ENCODE peak calls at places on chromosomes 11 and 22, in eight cellular contexts. A is lower leg skin, F is ovary, Z is A549, B is lower lobe of right lung, I is esophagus muscularis mucosa, M is endothelial cell of umbilical vein, R is choroid plexus epithelial cell. D is an unnamed sample.
A peak's percentile ranks its signal among the peaks of the same experiment; 100 is the strongest.

GRCh38 chr22:25763239-25763777 is 21.3 kb downstream of the MYO18B start:
- DNase-seq in A (no peak), F (no peak), Z (no peak), B (no peak), I (no peak), M (no peak), R (no peak), D (no peak)

GRCh38 chr22:19720999-19721485 is 2.3 kb upstream of the GP1BB start:
- DNase-seq in A (no peak), F (no peak), Z (no peak), B (no peak), I (no peak), M (no peak), R (no peak), D (no peak)

GRCh38 chr11:66268953-66269906 is 791 bp downstream of the RAB1B start:
- DNase-seq in A (no peak), F (no peak), Z (peak; percentile 45), B (no peak), I (no peak), M (peak; percentile 34), R (peak; percentile 46), D (no peak)

GRCh38 chr11:122847437-122847836 is 9.1 kb downstream of the CRTAM start:
- DNase-seq in A (no peak), F (no peak), Z (no peak), B (no peak), I (no peak), M (no peak), R (no peak), D (no peak)

GRCh38 chr11:126352934-126353801 is 2.3 kb upstream of the ST3GAL4 start:
- DNase-seq in A (no peak), F (no peak), Z (peak; percentile 75), B (no peak), I (no peak), M (peak; percentile 41), R (peak; percentile 60), D (peak; percentile 44)

GRCh38 chr11:107695446-107695845 is 16.4 kb downstream of the SLN start:
- DNase-seq in A (no peak), F (no peak), Z (no peak), B (no peak), I (no peak), M (no peak), R (peak; percentile 58), D (no peak)

GRCh38 chr22:40463727-40464126 is 93.3 kb downstream of the SGSM3 start:
- DNase-seq in A (no peak), F (no peak), Z (no peak), B (no peak), I (no peak), M (no peak), R (no peak), D (no peak)

GRCh38 chr11:65551572-65552398 is 6.4 kb downstream of the LTBP3 start:
- DNase-seq in A (no peak), F (peak; percentile 46), Z (peak; percentile 81), B (peak; percentile 84), I (no peak), M (peak; percentile 44), R (no peak), D (no peak)

GRCh38 chr11:33910960-33911339 is 19.1 kb upstream of the LMO2 start:
- DNase-seq in A (no peak), F (no peak), Z (no peak), B (no peak), I (no peak), M (no peak), R (no peak), D (no peak)

GRCh38 chr11:12157241-12157661 is 46.9 kb downstream of the MICAL2 start:
- DNase-seq in A (no peak), F (no peak), Z (no peak), B (no peak), I (no peak), M (peak; percentile 29), R (peak; percentile 84), D (peak; percentile 67)

GRCh38 chr22:45481661-45482060 is 21.0 kb upstream of the FBLN1 start:
- DNase-seq in A (no peak), F (no peak), Z (no peak), B (no peak), I (no peak), M (no peak), R (no peak), D (no peak)

GRCh38 chr22:27198518-27199035 is 541.2 kb downstream of the MIAT start:
- DNase-seq in A (no peak), F (peak; percentile 9), Z (no peak), B (no peak), I (no peak), M (no peak), R (no peak), D (no peak)

GRCh38 chr22:21948390-21948789 is 4.3 kb downstream of the PPM1F start:
- DNase-seq in A (no peak), F (no peak), Z (no peak), B (no peak), I (no peak), M (no peak), R (no peak), D (no peak)

GRCh38 chr11:31856248-31856647 is 45.1 kb upstream of the PAX6 start:
- DNase-seq in A (no peak), F (no peak), Z (no peak), B (no peak), I (no peak), M (no peak), R (no peak), D (no peak)

DNA sequence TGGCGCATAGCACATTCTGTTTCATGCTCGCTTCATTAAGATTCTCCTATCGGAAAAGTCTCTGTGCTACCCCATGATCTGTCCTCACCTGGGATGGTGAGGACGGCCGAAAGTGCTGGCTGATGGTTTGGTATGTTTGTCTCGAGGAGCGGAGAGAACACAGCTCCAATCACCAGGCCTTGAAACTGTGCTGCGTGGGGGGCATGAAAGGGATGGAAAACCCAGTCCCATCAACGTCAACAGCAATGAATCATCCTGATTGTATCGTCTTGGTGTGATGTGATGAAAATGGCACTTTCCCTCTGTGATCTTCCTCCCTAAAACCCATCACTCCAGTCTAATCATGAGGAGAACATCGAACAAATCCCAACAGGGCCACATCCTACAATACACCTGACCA is 8.4 kb downstream of the FXYD6 start:
- DNase-seq in A (no peak), F (no peak), Z (no peak), B (no peak), I (no peak), M (no peak), R (no peak), D (no peak)
- H3K4me3 ChIP-seq in A (no peak overlapping the region), F (no peak overlapping the region), Z (no peak overlapping the region), B (no peak overlapping the region), I (no peak overlapping the region), M (no peak overlapping the region), R (no peak overlapping the region), D (no peak overlapping the region)

DNA sequence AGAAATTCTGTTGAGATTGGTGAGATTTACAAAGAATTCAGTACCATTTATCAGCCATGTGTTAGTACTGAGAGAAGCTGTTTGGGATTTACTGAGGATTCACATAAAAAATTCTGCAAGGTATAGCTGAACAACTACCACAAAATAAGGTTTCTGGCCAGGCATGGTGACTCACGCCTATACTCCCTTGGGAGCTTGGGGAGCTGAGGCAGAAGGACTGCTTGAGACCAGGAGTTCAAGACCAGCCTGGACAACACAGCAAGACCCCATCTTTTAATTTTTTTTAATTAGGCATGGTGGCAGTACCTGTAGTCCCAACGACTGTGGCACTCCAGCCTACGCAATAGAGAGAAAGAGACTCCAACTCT is 86.7 kb downstream of the SIK3 start:
- DNase-seq in A (no peak), F (no peak), Z (peak; percentile 44), B (no peak), I (no peak), M (no peak), R (peak; percentile 65), D (peak; percentile 60)
- H3K4me3 ChIP-seq in A (no peak overlapping the region), F (no peak overlapping the region), Z (no peak overlapping the region), B (no peak overlapping the region), I (no peak overlapping the region), M (no peak overlapping the region), R (no peak overlapping the region), D (no peak overlapping the region)

DNA sequence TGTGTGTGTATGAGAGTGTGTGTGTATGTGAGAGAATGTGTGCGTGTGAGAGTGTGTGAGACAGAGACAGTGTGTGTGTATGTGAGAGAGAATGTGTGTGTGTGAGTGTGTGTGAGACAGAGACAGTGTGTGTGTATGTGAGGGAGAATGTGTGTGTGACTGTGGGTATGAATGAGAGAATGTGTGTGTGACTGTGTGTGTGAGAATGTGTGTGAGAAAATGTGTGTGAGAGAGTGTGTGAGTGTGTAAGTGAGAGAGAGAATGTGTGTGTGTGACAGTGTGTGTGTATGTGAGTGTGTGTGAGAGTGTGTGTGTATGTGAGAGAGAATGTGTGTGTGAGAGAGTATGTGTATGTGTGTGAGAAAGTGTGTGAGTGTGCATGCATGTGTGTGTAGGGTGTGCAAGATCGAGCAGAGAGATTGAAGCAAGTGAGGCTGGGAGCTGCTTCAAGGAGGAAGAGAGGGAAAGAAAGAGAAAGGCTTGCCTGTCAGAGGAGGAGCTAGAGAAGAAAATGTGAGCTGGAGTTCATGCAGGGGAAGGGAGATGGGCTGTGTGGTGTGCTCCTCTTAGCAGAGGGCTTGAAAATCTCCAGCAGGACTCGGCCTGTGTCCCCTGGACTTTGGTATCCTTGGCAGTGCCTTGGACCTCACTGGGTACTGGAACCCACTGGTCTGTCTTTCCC is 27.7 kb upstream of the TP53I11 start:
- DNase-seq in A (no peak), F (no peak), Z (no peak), B (no peak), I (no peak), M (peak; percentile 19), R (no peak), D (no peak)
- H3K4me3 ChIP-seq in A (no peak overlapping the region), F (no peak overlapping the region), Z (no peak overlapping the region), B (no peak overlapping the region), I (no peak overlapping the region), M (no peak overlapping the region), R (no peak overlapping the region), D (no peak overlapping the region)

GRCh38 chr22:31623634-31624312 is 38.2 kb downstream of the PISD start:
- DNase-seq in A (no peak), F (peak; percentile 37), Z (no peak), B (no peak), I (no peak), M (no peak), R (no peak), D (no peak)

GRCh38 chr22:31627223-31627731 is 34.7 kb downstream of the PISD start:
- DNase-seq in A (no peak), F (peak; percentile 67), Z (no peak), B (no peak), I (no peak), M (peak; percentile 17), R (no peak), D (no peak)

GRCh38 chr22:31626427-31627150 is 35.4 kb downstream of the PISD start:
- DNase-seq in A (no peak), F (peak; percentile 57), Z (no peak), B (no peak), I (no peak), M (no peak), R (peak; percentile 37), D (no peak)

GRCh38 chr22:31625661-31626426 is 36.2 kb downstream of the PISD start:
- DNase-seq in A (no peak), F (peak; percentile 50), Z (no peak), B (no peak), I (no peak), M (peak; percentile 82), R (peak; percentile 49), D (no peak)

DNA sequence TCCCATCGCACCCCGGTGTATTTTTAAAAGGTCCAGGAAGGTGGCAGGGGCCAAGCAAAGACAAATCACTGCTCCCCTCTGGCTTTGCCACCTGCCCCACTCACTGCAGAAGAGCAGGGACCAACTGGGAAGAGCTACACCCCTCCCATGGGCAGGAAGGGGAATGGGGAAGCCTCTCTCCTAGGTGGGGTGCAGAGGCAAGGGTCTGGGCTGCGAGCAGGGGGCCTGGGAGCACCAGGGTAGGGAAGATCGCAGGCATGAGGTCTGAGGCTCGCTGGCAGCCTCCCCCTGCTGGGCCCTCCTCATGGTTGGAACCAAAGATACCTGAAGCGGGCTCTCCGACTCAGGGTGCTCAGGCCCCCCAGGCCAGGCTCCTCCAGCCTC is 36.8 kb downstream of the PISD start:
- DNase-seq in A (no peak), F (no peak), Z (no peak), B (no peak), I (no peak), M (no peak), R (no peak), D (no peak)
- H3K4me3 ChIP-seq in A (no peak overlapping the region), F (peak overlapping the region; percentile 11), Z (no peak overlapping the region), B (peak overlapping the region; percentile 19), I (peak overlapping the region; percentile 33), M (no peak overlapping the region), R (peak overlapping the region; percentile 27), D (no peak overlapping the region)